ENCODE peak calls at places on chromosomes 5 and 9, in nine cellular contexts. Z is K562, G is transverse colon, N is heart left ventricle, M is psoas muscle, I is upper lobe of right lung, S is cardiac muscle cell, L is GM23338, R is fibroblast of lung. K is an unnamed sample.

GRCh38 chr9:114742947-114743346 is 61.0 kb upstream of the TEX48 start:
- DNase-seq in Z (no peak), G (no peak), N (no peak), M (no peak), I (no peak), S (peak; percentile 9), L (no peak), R (no peak), K (no peak)

GRCh38 chr5:179879690-179880010 is 21.0 kb upstream of the MRNIP start:
- DNase-seq in Z (no peak), G (no peak), N (no peak), M (no peak), I (no peak), S (no peak), L (no peak), R (no peak), K (no peak)

GRCh38 chr9:100437860-100438805 is 11.2 kb downstream of the MSANTD3 start:
- DNase-seq in Z (peak; percentile 66), G (peak; percentile 76), N (no peak), M (peak; percentile 53), I (no peak), S (peak; percentile 83), L (peak; percentile 90), R (peak; percentile 84), K (peak; percentile 86)

GRCh38 chr5:138569759-138570158 is 5.4 kb downstream of the HSPA9 start:
- DNase-seq in Z (no peak), G (no peak), N (no peak), M (no peak), I (no peak), S (no peak), L (no peak), R (peak; percentile 19), K (no peak)

GRCh38 chr9:37030591-37030939 is 3.5 kb downstream of the PAX5 start:
- DNase-seq in Z (no peak), G (no peak), N (no peak), M (no peak), I (no peak), S (no peak), L (peak; percentile 48), R (no peak), K (no peak)

GRCh38 chr5:10715605-10716004 is 45.4 kb downstream of the DAP start:
- DNase-seq in Z (no peak), G (no peak), N (no peak), M (no peak), I (no peak), S (no peak), L (no peak), R (no peak), K (no peak)

GRCh38 chr9:22813520-22813919 is 366.9 kb downstream of the DMRTA1 start:
- DNase-seq in Z (no peak), G (no peak), N (no peak), M (no peak), I (no peak), S (no peak), L (peak; percentile 45), R (peak; percentile 37), K (no peak)

GRCh38 chr5:31231171-31231570 is 37.7 kb downstream of the CDH6 start:
- DNase-seq in Z (no peak), G (no peak), N (no peak), M (no peak), I (no peak), S (peak; percentile 13), L (no peak), R (no peak), K (no peak)

GRCh38 chr5:76169536-76169935 is 86.4 kb downstream of the SV2C start:
- DNase-seq in Z (no peak), G (no peak), N (no peak), M (no peak), I (no peak), S (no peak), L (no peak), R (no peak), K (no peak)

GRCh38 chr9:126036881-126037291 is 289.7 kb downstream of the PBX3 start:
- DNase-seq in Z (no peak), G (no peak), N (no peak), M (no peak), I (no peak), S (peak; percentile 54), L (no peak), R (no peak), K (no peak)

GRCh38 chr9:86836797-86837196 is 110.5 kb downstream of the GAS1 start:
- DNase-seq in Z (no peak), G (no peak), N (no peak), M (no peak), I (no peak), S (no peak), L (no peak), R (no peak), K (no peak)

GRCh38 chr9:106376689-106377088 is 486.3 kb upstream of the ZNF462 start:
- DNase-seq in Z (no peak), G (no peak), N (no peak), M (no peak), I (no peak), S (no peak), L (no peak), R (no peak), K (no peak)

GRCh38 chr5:74394924-74395880 is 245.3 kb downstream of the ENC1 start:
- DNase-seq in Z (no peak), G (no peak), N (no peak), M (no peak), I (no peak), S (no peak), L (peak; percentile 90), R (no peak), K (no peak)

GRCh38 chr9:124342402-124342945 is 72.8 kb downstream of the PSMB7 start:
- DNase-seq in Z (no peak), G (no peak), N (peak; percentile 58), M (no peak), I (no peak), S (no peak), L (no peak), R (peak; percentile 78), K (no peak)

GRCh38 chr5:143030349-143030748 is 260.2 kb downstream of the ARHGAP26 start:
- DNase-seq in Z (no peak), G (no peak), N (no peak), M (no peak), I (no peak), S (no peak), L (no peak), R (no peak), K (no peak)

GRCh38 chr5:6411141-6411540 is 32.8 kb upstream of the MED10 start:
- DNase-seq in Z (peak; percentile 35), G (no peak), N (no peak), M (no peak), I (no peak), S (no peak), L (no peak), R (no peak), K (no peak)

GRCh38 chr9:2727966-2728613 is 10.8 kb downstream of the KCNV2 start:
- DNase-seq in Z (peak; percentile 19), G (no peak), N (no peak), M (no peak), I (no peak), S (peak; percentile 86), L (peak; percentile 63), R (peak; percentile 80), K (no peak)

DNA sequence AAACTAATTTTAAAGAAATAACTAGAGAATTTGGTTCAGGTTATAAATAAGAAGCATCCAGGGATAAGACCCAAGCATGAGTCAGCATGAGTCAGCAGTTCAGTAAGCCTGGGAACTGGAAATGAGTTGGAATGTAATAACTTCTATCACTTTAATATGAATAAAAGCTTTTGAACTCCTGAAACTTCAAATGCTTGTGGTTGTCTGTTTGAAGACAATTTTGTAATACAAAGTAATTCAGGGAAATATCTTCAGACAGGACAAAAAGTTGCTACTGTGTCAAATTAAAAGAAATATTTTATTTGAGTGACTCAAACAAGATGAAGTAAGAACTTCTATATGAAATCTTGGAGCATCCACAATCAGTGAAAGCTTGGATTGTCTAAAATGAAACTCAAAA is 331.2 kb upstream of the DAB2 start:
- DNase-seq in Z (peak; percentile 16), G (no peak), N (no peak), M (no peak), I (no peak), S (peak; percentile 93), L (peak; percentile 21), R (peak; percentile 95), K (no peak)
- H3K27ac ChIP-seq in Z (peak overlapping the region; percentile 19), G (no peak overlapping the region), N (no peak overlapping the region), M (no peak overlapping the region), I (no peak overlapping the region), S (no peak overlapping the region), L (no peak overlapping the region), R (no peak overlapping the region), K (no peak overlapping the region)

DNA sequence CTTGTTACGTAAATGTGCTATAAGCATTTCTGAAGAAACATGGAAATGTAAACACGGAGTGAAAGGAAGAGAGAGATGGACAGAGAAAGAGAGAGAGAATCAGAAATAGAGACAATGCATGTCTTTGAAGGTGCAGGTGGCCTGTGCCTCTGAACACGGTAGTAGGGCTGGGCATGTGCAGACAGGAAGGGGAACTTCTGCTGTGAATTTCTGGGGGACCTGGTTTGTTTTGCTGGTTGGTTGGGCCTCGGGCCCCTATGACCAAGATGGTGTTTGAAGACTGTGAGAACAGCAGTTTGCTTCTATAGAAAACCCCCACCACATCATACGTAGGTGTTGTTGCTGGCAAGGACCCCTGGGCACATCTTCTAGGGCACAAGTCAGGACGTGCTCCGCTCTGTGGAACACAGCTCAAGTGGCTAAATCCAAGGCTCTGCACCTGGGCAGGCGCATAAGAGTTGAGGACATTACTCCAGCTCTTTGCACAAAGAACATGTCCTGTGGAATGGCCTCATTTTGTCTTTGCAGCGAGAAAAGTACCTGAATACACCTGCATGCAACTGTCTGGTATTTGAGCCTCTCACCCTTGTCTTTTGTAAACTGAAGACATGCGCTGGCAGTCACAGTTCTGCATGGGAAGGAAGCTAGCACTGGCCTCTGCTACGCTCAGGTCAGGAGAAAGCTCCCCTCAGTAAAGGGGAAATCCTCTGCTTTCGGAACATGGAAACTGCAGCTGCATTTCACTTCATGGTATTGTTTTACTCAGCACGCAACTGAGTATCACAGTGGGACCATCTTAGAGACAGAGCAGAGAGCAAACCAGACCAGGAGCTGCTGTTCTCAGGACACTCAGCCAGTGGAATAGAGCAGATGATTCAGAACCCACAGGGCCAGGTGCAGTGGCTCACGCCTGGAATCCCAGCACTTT is 2.7 kb downstream of the OR2V2 start:
- DNase-seq in Z (no peak), G (no peak), N (no peak), M (no peak), I (no peak), S (no peak), L (no peak), R (no peak), K (no peak)
- H3K27ac ChIP-seq in Z (no peak overlapping the region), G (no peak overlapping the region), N (no peak overlapping the region), M (no peak overlapping the region), I (no peak overlapping the region), S (no peak overlapping the region), L (no peak overlapping the region), R (no peak overlapping the region), K (no peak overlapping the region)

GRCh38 chr5:170301901-170302728 is 4.5 kb upstream of the LCP2 start:
- DNase-seq in Z (no peak), G (no peak), N (no peak), M (no peak), I (no peak), S (no peak), L (no peak), R (no peak), K (no peak)
- H3K27ac ChIP-seq in Z (peak overlapping the region; percentile 50), G (peak overlapping the region; percentile 65), N (no peak overlapping the region), M (no peak overlapping the region), I (peak overlapping the region; percentile 42), S (no peak overlapping the region), L (no peak overlapping the region), R (no peak overlapping the region), K (peak overlapping the region; percentile 62)

GRCh38 chr9:82209797-82210470 is 221.4 kb downstream of the SPATA31D1 start:
- DNase-seq in Z (no peak), G (no peak), N (no peak), M (no peak), I (no peak), S (no peak), L (no peak), R (no peak), K (no peak)
- H3K27ac ChIP-seq in Z (no peak overlapping the region), G (no peak overlapping the region), N (no peak overlapping the region), M (no peak overlapping the region), I (no peak overlapping the region), S (no peak overlapping the region), L (no peak overlapping the region), R (no peak overlapping the region), K (no peak overlapping the region)